ENCODE peak calls at places on chromosome 17, in five cellular contexts. K is left lung, V is breast epithelium, X is fibroblast of lung, Q is endodermal cell. M is an unnamed sample.

GRCh38 chr17:82668024-82668630 is 19.9 kb upstream of the WDR45B start:
- DNase-seq in K (no peak), Q (no peak), V (no peak), X (no peak), M (no peak)

GRCh38 chr17:49031965-49032928 is 35.1 kb downstream of the IGF2BP1 start:
- DNase-seq in K (no peak), Q (peak; percentile 90), V (no peak), X (peak; percentile 65), M (peak; percentile 89)

GRCh38 chr17:5545051-5545987 is 39.0 kb downstream of the NLRP1 start:
- DNase-seq in Q (no peak), K (no peak), X (peak; percentile 62), V (no peak), M (no peak)

GRCh38 chr17:82697808-82698064 is 762 bp downstream of the RAB40B start:
- DNase-seq in K (no peak), V (no peak), X (no peak), Q (no peak), M (no peak)

GRCh38 chr17:74854792-74855191 is 4.9 kb downstream of the GRIN2C start:
- DNase-seq in X (no peak), Q (no peak), V (no peak), K (no peak), M (no peak)

GRCh38 chr17:49292901-49293300 is 62.3 kb upstream of the PHOSPHO1 start:
- DNase-seq in Q (no peak), K (no peak), X (no peak), V (no peak), M (no peak)

GRCh38 chr17:70137451-70138230 is 31.7 kb upstream of the KCNJ2 start:
- DNase-seq in Q (peak; percentile 60), V (peak; percentile 76), X (peak; percentile 96), K (peak; percentile 62), M (peak; percentile 95)

GRCh38 chr17:68344701-68345136 is 53.4 kb downstream of the ARSG start:
- DNase-seq in K (no peak), V (no peak), X (no peak), Q (no peak), M (peak; percentile 14)

GRCh38 chr17:64097196-64097936 is 32.6 kb downstream of the ERN1 start:
- DNase-seq in K (no peak), X (peak; percentile 47), Q (no peak), V (no peak), M (peak; percentile 68)

GRCh38 chr17:21129023-21129681 is 2.4 kb downstream of the DHRS7B start:
- DNase-seq in Q (no peak), K (no peak), X (peak; percentile 34), V (no peak), M (peak; percentile 79)

DNA sequence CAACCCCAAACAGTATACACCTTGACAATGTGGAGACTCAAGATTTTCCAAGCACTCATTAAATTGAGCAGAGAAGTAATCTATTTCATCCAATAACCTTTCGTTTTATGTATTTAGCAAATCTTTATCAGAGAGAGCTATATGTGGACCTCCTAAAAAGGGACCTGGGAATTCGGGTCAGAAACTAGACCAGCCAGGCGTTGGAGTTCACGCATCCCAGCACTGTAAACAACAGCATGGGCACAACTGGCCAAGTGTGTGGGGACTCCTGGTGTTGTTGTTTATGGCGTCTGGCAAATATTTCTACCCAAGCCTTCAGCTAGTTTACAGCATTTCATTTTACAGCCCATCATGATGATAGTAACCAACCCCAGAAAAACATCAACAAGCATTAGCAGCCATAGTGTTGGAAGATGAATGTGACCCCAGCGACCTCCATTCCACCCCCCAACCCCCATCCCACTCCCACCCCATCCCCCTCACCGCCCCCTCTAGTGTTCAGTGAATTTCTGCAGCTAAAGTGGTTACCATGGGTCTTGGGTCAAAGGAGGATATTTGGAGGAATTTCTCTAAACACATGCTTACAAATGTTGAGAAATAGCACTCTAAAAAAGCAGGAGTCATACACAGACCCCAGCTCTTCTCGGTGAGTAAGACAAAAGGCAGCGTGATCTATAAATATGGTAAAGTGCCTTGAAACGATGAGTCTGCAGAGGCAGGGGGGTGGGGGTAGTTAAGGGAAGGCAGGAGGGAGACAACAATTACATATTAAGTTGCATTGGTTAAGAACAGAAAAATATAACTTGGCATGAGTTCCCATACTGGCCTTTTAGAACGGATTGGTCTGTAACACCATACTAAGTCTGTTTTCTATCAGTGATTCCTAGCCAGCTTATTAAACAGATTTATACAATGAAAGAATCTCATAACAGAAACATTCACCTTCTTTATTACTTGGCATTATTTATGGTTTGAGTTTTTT is 91.4 kb upstream of the TBX2 start:
- DNase-seq in X (peak; percentile 95), K (no peak), V (no peak), Q (peak; percentile 58), M (peak; percentile 93)
- TF ChIP-seq CTCF in X (peak; percentile 36), K (no peak), V (no peak), Q (peak; percentile 49), M (no peak)

GRCh38 chr17:8315740-8316217 is 5.7 kb downstream of the ARHGEF15 start:
- DNase-seq in V (no peak), Q (peak; percentile 86), X (no peak), K (no peak), M (no peak)
- H3K4me3 ChIP-seq in V (peak overlapping the region; percentile 50), Q (peak overlapping the region; percentile 71), X (no peak overlapping the region), K (no peak overlapping the region), M (peak overlapping the region; percentile 3)

GRCh38 chr17:45318561-45319230 is 1.9 kb upstream of the MAP3K14 start:
- DNase-seq in K (no peak), X (no peak), Q (peak; percentile 55), V (no peak), M (no peak)

GRCh38 chr17:45314761-45315549 is 1.9 kb downstream of the MAP3K14 start:
- DNase-seq in X (no peak), K (no peak), Q (no peak), V (no peak), M (no peak)

GRCh38 chr17:45315583-45316270 is 1.1 kb downstream of the MAP3K14 start:
- DNase-seq in X (no peak), Q (peak; percentile 57), K (no peak), V (no peak), M (no peak)

GRCh38 chr17:45317113-45317820 is 447 bp upstream of the MAP3K14 start:
- DNase-seq in K (peak; percentile 100), X (peak; percentile 100), Q (peak; percentile 100), V (peak; percentile 100), M (peak; percentile 100)

DNA sequence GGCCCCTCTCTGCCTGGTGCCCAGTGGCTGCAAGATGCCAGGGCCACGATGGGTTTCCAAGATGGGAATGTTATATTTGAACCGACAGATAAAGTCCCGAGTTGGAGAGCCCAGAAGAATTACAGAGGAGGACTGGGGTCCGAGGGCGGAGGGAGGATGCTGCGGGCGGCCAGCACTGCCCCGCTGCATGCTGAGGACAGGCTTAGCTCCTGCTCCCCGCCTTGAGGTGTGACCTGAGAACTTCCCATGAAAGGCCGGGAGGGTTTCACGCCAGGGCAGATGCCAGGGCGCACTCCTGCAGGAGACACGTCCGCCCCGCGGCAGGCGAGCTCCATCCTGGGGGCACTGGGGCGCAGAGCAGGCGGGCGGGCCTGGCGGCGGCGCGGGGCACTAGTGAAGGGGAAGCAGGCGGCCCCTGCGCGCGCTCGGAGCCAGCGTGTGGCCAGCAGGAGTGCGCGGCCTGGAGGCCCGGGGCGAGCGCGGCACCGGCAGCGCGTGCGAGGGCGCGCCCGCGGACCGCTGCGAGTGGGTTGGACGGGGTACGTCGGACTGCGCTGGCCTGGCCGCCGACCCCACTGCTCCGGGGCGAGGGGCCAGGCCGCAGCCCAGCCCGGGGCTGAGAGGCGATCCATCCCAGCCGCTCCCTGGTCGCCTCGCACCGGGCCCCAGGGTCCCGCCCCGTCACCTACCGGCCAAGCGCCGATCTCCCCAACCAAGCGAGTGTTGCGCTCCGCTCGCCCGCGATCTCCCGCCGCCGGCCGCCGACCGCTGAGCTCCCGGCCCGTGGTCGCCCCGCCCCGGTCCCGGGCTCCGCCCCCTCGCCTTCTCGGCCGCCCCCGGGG is at the start of gene MAP3K14:
- DNase-seq in V (peak; percentile 71), X (peak; percentile 68), Q (peak; percentile 91), K (peak; percentile 78), M (peak; percentile 69)
- TF ChIP-seq CTCF in V (peak; percentile 18), X (peak; percentile 7), Q (no peak), K (no peak), M (peak; percentile 2)

GRCh38 chr17:60598001-60598736 is 1.8 kb upstream of the PPM1D start:
- DNase-seq in Q (no peak), V (no peak), X (no peak), K (no peak), M (no peak)
- H3K4me3 ChIP-seq in Q (no peak overlapping the region), V (no peak overlapping the region), X (no peak overlapping the region), K (no peak overlapping the region), M (no peak overlapping the region)

DNA sequence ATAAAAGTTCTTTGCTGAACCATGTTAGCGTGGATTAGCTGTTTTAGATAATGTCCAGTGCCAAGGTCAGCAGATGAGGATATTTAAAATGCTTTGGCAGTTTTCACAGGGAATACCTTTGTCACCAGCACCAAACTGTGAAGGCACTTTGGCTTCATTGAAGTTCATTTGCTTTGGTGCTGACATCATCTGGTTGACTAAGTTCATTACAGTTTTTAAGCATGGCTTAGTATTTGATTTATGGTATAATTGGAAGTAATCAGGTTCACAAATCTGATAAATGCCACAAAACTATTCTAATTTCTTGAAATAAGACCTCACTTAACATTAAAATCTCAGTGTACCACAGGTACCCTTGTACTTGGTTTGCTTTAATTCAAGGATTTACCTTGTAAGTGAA is 4.3 kb downstream of the GID4 start:
- DNase-seq in V (no peak), X (peak; percentile 24), Q (no peak), K (no peak), M (peak; percentile 32)
- TF ChIP-seq CTCF in V (no peak), X (peak; percentile 29), Q (peak; percentile 41), K (no peak), M (no peak)

M was measured in cardiac fibroblast.